ENCODE peak calls at places on chromosomes 3 and 15, in six cellular contexts. D is anterior cingulate cortex, T is cardiac fibroblast, V is Peyer's patch, U is ELF-1, H is progenitor cell of endocrine pancreas. Q is an unnamed sample.
A peak's percentile ranks its signal among the peaks of the same experiment; 100 is the strongest.

GRCh38 chr15:98997755-98998154 is 9.8 kb downstream of the PGPEP1L start:
- DNase-seq in D (no peak), U (no peak), T (no peak), H (no peak), V (no peak), Q (no peak)

GRCh38 chr15:67176195-67176971 is 78.1 kb downstream of the AAGAB start:
- DNase-seq in U (peak; percentile 61), T (no peak), D (no peak), V (peak; percentile 81), H (no peak), Q (no peak)

GRCh38 chr3:46368569-46368968 is 2.2 kb upstream of the CCR5 start:
- DNase-seq in U (peak; percentile 70), T (peak; percentile 2), D (no peak), V (peak; percentile 91), H (no peak), Q (no peak)

GRCh38 chr3:123605789-123606234 is 21.0 kb upstream of the HACD2 start:
- DNase-seq in T (no peak), U (peak; percentile 65), V (no peak), D (no peak), H (no peak), Q (no peak)

GRCh38 chr15:67548862-67549651 is 6.6 kb downstream of the MAP2K5 start:
- DNase-seq in U (peak; percentile 75), V (no peak), H (no peak), D (peak; percentile 80), T (no peak), Q (no peak)

GRCh38 chr3:61111764-61112163 is 139.5 kb downstream of the FHIT start:
- DNase-seq in U (no peak), H (no peak), T (no peak), V (peak; percentile 51), D (no peak), Q (no peak)

GRCh38 chr3:15409774-15410173 is 17.6 kb downstream of the METTL6 start:
- DNase-seq in V (no peak), H (no peak), U (no peak), T (no peak), D (no peak), Q (no peak)

GRCh38 chr3:197376020-197376419 is 77.6 kb upstream of the DLG1 start:
- DNase-seq in T (no peak), V (no peak), H (no peak), U (no peak), D (no peak), Q (no peak)

GRCh38 chr15:74857671-74858365 is 14.9 kb upstream of the ULK3 start:
- DNase-seq in H (no peak), U (no peak), V (no peak), D (no peak), T (no peak), Q (no peak)

GRCh38 chr3:10023587-10024310 is 2.5 kb upstream of the FANCD2 start:
- DNase-seq in H (no peak), D (no peak), U (no peak), V (no peak), T (peak; percentile 84), Q (no peak)

GRCh38 chr3:13879946-13880810 is at the start of gene WNT7A:
- DNase-seq in V (no peak), D (peak; percentile 67), H (peak; percentile 59), U (peak; percentile 73), T (no peak), Q (peak; percentile 33)

GRCh38 chr3:186024210-186024609 is 84.7 kb downstream of the ETV5 start:
- DNase-seq in V (no peak), T (peak; percentile 56), H (no peak), U (no peak), D (peak; percentile 38), Q (no peak)

GRCh38 chr15:93048759-93049161 is 40.3 kb downstream of the RGMA start:
- DNase-seq in D (peak; percentile 51), T (peak; percentile 62), U (no peak), H (no peak), V (no peak), Q (no peak)

GRCh38 chr3:44079916-44080315 is 161.8 kb upstream of the TOPAZ1 start:
- DNase-seq in T (no peak), V (no peak), U (no peak), H (no peak), D (no peak), Q (no peak)

GRCh38 chr3:47527952-47528718 is 14.6 kb upstream of the ELP6 start:
- DNase-seq in T (no peak), D (no peak), U (no peak), H (no peak), V (no peak), Q (no peak)

GRCh38 chr3:62134061-62134496 is 239.3 kb downstream of the FEZF2 start:
- DNase-seq in V (peak; percentile 49), T (peak; percentile 67), D (no peak), H (no peak), U (no peak), Q (peak; percentile 61)

GRCh38 chr15:78075490-78076230 is 1.9 kb downstream of the TBC1D2B start:
- DNase-seq in H (no peak), U (peak; percentile 96), T (peak; percentile 92), D (no peak), V (peak; percentile 63), Q (peak; percentile 93)

GRCh38 chr15:73345658-73346057 is 23.1 kb downstream of the HCN4 start:
- DNase-seq in T (no peak), H (no peak), V (no peak), D (no peak), U (no peak), Q (no peak)

GRCh38 chr3:70833510-70833835 is 521.0 kb upstream of the MDFIC2 start:
- DNase-seq in D (no peak), V (no peak), H (no peak), U (no peak), T (no peak), Q (no peak)

Q was measured in dermis microvascular lymphatic vessel endothelial cell.